ENCODE peak calls at places on chromosomes 4 and X, in seven cellular contexts. One of them, this sample, is unnamed.

GRCh38 chr4:123699823-123700822 is 303.5 kb downstream of the SPRY1 start:
- DNase-seq in cardiac fibroblast: peak
- DNase-seq in cardiac muscle cell: peak
- DNase-seq in AG09319: peak
- DNase-seq in uterus: no peak
- DNase-seq in A549: no peak
- DNase-seq in neural progenitor cell: peak
- DNase-seq in this sample: no peak

GRCh38 chrX:63855896-63856295 is 70.9 kb upstream of the ARHGEF9 start:
- DNase-seq in cardiac fibroblast: no peak
- DNase-seq in cardiac muscle cell: no peak
- DNase-seq in AG09319: no peak
- DNase-seq in uterus: no peak
- DNase-seq in A549: no peak
- DNase-seq in neural progenitor cell: no peak
- DNase-seq in this sample: no peak

GRCh38 chr4:121277194-121278105 is 103.4 kb downstream of the QRFPR start:
- DNase-seq in cardiac fibroblast: no peak
- DNase-seq in cardiac muscle cell: peak
- DNase-seq in AG09319: no peak
- DNase-seq in uterus: no peak
- DNase-seq in A549: no peak
- DNase-seq in neural progenitor cell: peak
- DNase-seq in this sample: no peak

GRCh38 chrX:31609130-31609529 is 537.3 kb upstream of the FTHL17 start:
- DNase-seq in cardiac fibroblast: peak
- DNase-seq in cardiac muscle cell: no peak
- DNase-seq in AG09319: peak
- DNase-seq in uterus: no peak
- DNase-seq in A549: no peak
- DNase-seq in neural progenitor cell: no peak
- DNase-seq in this sample: no peak

GRCh38 chr4:86675548-86675947 is 81.4 kb downstream of the PTPN13 start:
- DNase-seq in cardiac fibroblast: no peak
- DNase-seq in cardiac muscle cell: no peak
- DNase-seq in AG09319: no peak
- DNase-seq in uterus: no peak
- DNase-seq in A549: no peak
- DNase-seq in neural progenitor cell: no peak
- DNase-seq in this sample: no peak

GRCh38 chr4:181710143-181710542 is 533.1 kb upstream of the TENM3 start:
- DNase-seq in cardiac fibroblast: no peak
- DNase-seq in cardiac muscle cell: no peak
- DNase-seq in AG09319: no peak
- DNase-seq in uterus: no peak
- DNase-seq in A549: no peak
- DNase-seq in neural progenitor cell: no peak
- DNase-seq in this sample: no peak

GRCh38 chrX:138018145-138018799 is 452.3 kb downstream of the ZIC3 start:
- DNase-seq in cardiac fibroblast: no peak
- DNase-seq in cardiac muscle cell: no peak
- DNase-seq in AG09319: no peak
- DNase-seq in uterus: no peak
- DNase-seq in A549: no peak
- DNase-seq in neural progenitor cell: no peak
- DNase-seq in this sample: no peak

GRCh38 chr4:73662709-73663546 is 42.7 kb upstream of the RASSF6 start:
- DNase-seq in cardiac fibroblast: peak
- DNase-seq in cardiac muscle cell: no peak
- DNase-seq in AG09319: peak
- DNase-seq in uterus: no peak
- DNase-seq in A549: peak
- DNase-seq in neural progenitor cell: no peak
- DNase-seq in this sample: no peak

GRCh38 chr4:36399762-36400353 is 118.4 kb downstream of the DTHD1 start:
- DNase-seq in cardiac fibroblast: peak
- DNase-seq in cardiac muscle cell: peak
- DNase-seq in AG09319: no peak
- DNase-seq in uterus: no peak
- DNase-seq in A549: no peak
- DNase-seq in neural progenitor cell: peak
- DNase-seq in this sample: no peak

GRCh38 chr4:122218762-122219161 is 66.6 kb downstream of the BLTP1 start:
- DNase-seq in cardiac fibroblast: peak
- DNase-seq in cardiac muscle cell: peak
- DNase-seq in AG09319: no peak
- DNase-seq in uterus: no peak
- DNase-seq in A549: no peak
- DNase-seq in neural progenitor cell: peak
- DNase-seq in this sample: no peak

GRCh38 chr4:122712782-122713181 is 19.7 kb upstream of the BBS12 start:
- DNase-seq in cardiac fibroblast: no peak
- DNase-seq in cardiac muscle cell: no peak
- DNase-seq in AG09319: no peak
- DNase-seq in uterus: no peak
- DNase-seq in A549: no peak
- DNase-seq in neural progenitor cell: no peak
- DNase-seq in this sample: no peak

GRCh38 chrX:37371578-37371981 is 22.4 kb downstream of the PRRG1 start:
- DNase-seq in cardiac fibroblast: no peak
- DNase-seq in cardiac muscle cell: no peak
- DNase-seq in AG09319: no peak
- DNase-seq in uterus: no peak
- DNase-seq in A549: no peak
- DNase-seq in neural progenitor cell: no peak
- DNase-seq in this sample: no peak

GRCh38 chr4:176319237-176319703 is 496 bp upstream of the SPCS3 start:
- DNase-seq in cardiac fibroblast: no peak
- DNase-seq in cardiac muscle cell: no peak
- DNase-seq in AG09319: no peak
- DNase-seq in uterus: no peak
- DNase-seq in A549: no peak
- DNase-seq in neural progenitor cell: no peak
- DNase-seq in this sample: no peak

GRCh38 chr4:176321589-176321988 is 1.8 kb downstream of the SPCS3 start:
- DNase-seq in cardiac fibroblast: no peak
- DNase-seq in cardiac muscle cell: no peak
- DNase-seq in AG09319: no peak
- DNase-seq in uterus: no peak
- DNase-seq in A549: no peak
- DNase-seq in neural progenitor cell: no peak
- DNase-seq in this sample: no peak

GRCh38 chr4:176320340-176320975 is 692 bp downstream of the SPCS3 start:
- DNase-seq in cardiac fibroblast: peak
- DNase-seq in cardiac muscle cell: peak
- DNase-seq in AG09319: peak
- DNase-seq in uterus: peak
- DNase-seq in A549: peak
- DNase-seq in neural progenitor cell: peak
- DNase-seq in this sample: peak

GRCh38 chr4:176319704-176320339 is at the start of gene SPCS3:
- DNase-seq in cardiac fibroblast: peak
- DNase-seq in cardiac muscle cell: peak
- DNase-seq in AG09319: peak
- DNase-seq in uterus: peak
- DNase-seq in A549: peak
- DNase-seq in neural progenitor cell: peak
- DNase-seq in this sample: peak

DNA sequence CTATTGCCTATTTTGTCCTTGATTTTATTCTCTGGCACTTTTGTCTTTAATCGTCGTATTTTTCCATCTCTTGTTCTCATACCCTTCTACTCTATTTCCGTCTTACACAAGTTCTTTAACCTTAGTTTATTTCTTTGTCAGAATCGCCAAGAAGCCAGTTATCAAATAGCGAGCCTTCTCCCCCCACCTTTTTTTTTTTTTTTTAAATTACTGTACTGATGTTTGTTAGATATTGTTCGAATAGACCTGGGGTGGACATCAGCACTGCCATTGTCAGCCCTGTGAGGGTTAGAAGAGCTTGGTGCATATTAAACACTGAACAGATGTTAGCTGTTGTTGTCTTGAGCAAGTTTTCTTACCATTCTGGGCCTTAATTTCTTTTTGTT is 1.2 kb downstream of the SPCS3 start:
- DNase-seq in cardiac fibroblast: peak
- DNase-seq in cardiac muscle cell: no peak
- DNase-seq in AG09319: no peak
- DNase-seq in uterus: no peak
- DNase-seq in A549: no peak
- DNase-seq in neural progenitor cell: no peak
- DNase-seq in this sample: no peak
- TF ChIP-seq CTCF in cardiac fibroblast: no peak
- TF ChIP-seq CTCF in cardiac muscle cell: no peak
- TF ChIP-seq CTCF in AG09319: no peak
- TF ChIP-seq CTCF in uterus: no peak
- TF ChIP-seq CTCF in A549: no peak
- TF ChIP-seq CTCF in neural progenitor cell: no peak
- TF ChIP-seq CTCF in this sample: no peak

GRCh38 chr4:3452376-3452775 is 10.6 kb downstream of the HGFAC start:
- DNase-seq in cardiac fibroblast: no peak
- DNase-seq in cardiac muscle cell: peak
- DNase-seq in AG09319: no peak
- DNase-seq in uterus: no peak
- DNase-seq in A549: no peak
- DNase-seq in neural progenitor cell: peak
- DNase-seq in this sample: no peak
- TF ChIP-seq CTCF in cardiac fibroblast: peak
- TF ChIP-seq CTCF in cardiac muscle cell: peak
- TF ChIP-seq CTCF in AG09319: no peak
- TF ChIP-seq CTCF in uterus: no peak
- TF ChIP-seq CTCF in A549: no peak
- TF ChIP-seq CTCF in neural progenitor cell: peak
- TF ChIP-seq CTCF in this sample: peak

GRCh38 chrX:72545990-72546389 is 26.7 kb downstream of the HDAC8 start:
- DNase-seq in cardiac fibroblast: peak
- DNase-seq in cardiac muscle cell: no peak
- DNase-seq in AG09319: no peak
- DNase-seq in uterus: no peak
- DNase-seq in A549: no peak
- DNase-seq in neural progenitor cell: no peak
- DNase-seq in this sample: no peak

GRCh38 chrX:72539822-72540221 is 32.8 kb downstream of the HDAC8 start:
- DNase-seq in cardiac fibroblast: no peak
- DNase-seq in cardiac muscle cell: peak
- DNase-seq in AG09319: no peak
- DNase-seq in uterus: no peak
- DNase-seq in A549: no peak
- DNase-seq in neural progenitor cell: peak
- DNase-seq in this sample: no peak

GRCh38 chrX:72536542-72536941 is 36.1 kb downstream of the HDAC8 start:
- DNase-seq in cardiac fibroblast: no peak
- DNase-seq in cardiac muscle cell: no peak
- DNase-seq in AG09319: no peak
- DNase-seq in uterus: no peak
- DNase-seq in A549: no peak
- DNase-seq in neural progenitor cell: no peak
- DNase-seq in this sample: no peak

DNA sequence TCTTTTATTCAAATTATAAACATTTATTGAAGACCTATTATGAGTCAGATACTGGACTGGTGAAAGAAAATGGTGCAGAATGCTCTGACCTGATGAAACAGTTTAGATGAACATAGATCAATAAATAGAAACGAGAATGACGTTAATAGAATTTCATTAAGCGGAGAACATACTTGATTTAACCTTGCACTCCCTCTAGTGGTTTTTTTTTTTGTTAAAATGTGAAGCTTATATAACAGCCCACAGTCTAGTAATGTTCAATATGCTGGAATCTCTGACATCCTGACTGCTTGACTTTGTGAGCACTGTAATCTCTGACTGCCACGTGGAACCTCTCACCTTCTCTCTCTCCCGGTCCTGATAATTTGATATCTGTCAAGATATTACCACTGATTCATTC is 32.3 kb downstream of the HDAC8 start:
- DNase-seq in cardiac fibroblast: peak
- DNase-seq in cardiac muscle cell: peak
- DNase-seq in AG09319: peak
- DNase-seq in uterus: no peak
- DNase-seq in A549: no peak
- DNase-seq in neural progenitor cell: no peak
- DNase-seq in this sample: no peak
- TF ChIP-seq CTCF in cardiac fibroblast: no peak
- TF ChIP-seq CTCF in cardiac muscle cell: peak
- TF ChIP-seq CTCF in AG09319: peak
- TF ChIP-seq CTCF in uterus: peak
- TF ChIP-seq CTCF in A549: peak
- TF ChIP-seq CTCF in neural progenitor cell: peak
- TF ChIP-seq CTCF in this sample: peak

GRCh38 chr4:115537387-115537786 is 424.0 kb upstream of the NDST4 start:
- DNase-seq in cardiac fibroblast: peak
- DNase-seq in cardiac muscle cell: no peak
- DNase-seq in AG09319: no peak
- DNase-seq in uterus: no peak
- DNase-seq in A549: no peak
- DNase-seq in neural progenitor cell: no peak
- DNase-seq in this sample: no peak
- TF ChIP-seq CTCF in cardiac fibroblast: no peak
- TF ChIP-seq CTCF in cardiac muscle cell: no peak
- TF ChIP-seq CTCF in AG09319: peak
- TF ChIP-seq CTCF in uterus: no peak
- TF ChIP-seq CTCF in A549: no peak
- TF ChIP-seq CTCF in neural progenitor cell: no peak
- TF ChIP-seq CTCF in this sample: peak

GRCh38 chr4:71711044-71711984 is 72.6 kb downstream of the GC start:
- DNase-seq in cardiac fibroblast: no peak
- DNase-seq in cardiac muscle cell: no peak
- DNase-seq in AG09319: no peak
- DNase-seq in uterus: no peak
- DNase-seq in A549: no peak
- DNase-seq in neural progenitor cell: no peak
- DNase-seq in this sample: no peak

GRCh38 chr4:71711985-71712348 is 71.9 kb downstream of the GC start:
- DNase-seq in cardiac fibroblast: no peak
- DNase-seq in cardiac muscle cell: no peak
- DNase-seq in AG09319: no peak
- DNase-seq in uterus: no peak
- DNase-seq in A549: no peak
- DNase-seq in neural progenitor cell: no peak
- DNase-seq in this sample: no peak

GRCh38 chr4:71709961-71710360 is 73.9 kb downstream of the GC start:
- DNase-seq in cardiac fibroblast: peak
- DNase-seq in cardiac muscle cell: peak
- DNase-seq in AG09319: no peak
- DNase-seq in uterus: no peak
- DNase-seq in A549: no peak
- DNase-seq in neural progenitor cell: peak
- DNase-seq in this sample: no peak

GRCh38 chr4:71713611-71714203 is 70.2 kb downstream of the GC start:
- DNase-seq in cardiac fibroblast: peak
- DNase-seq in cardiac muscle cell: peak
- DNase-seq in AG09319: peak
- DNase-seq in uterus: no peak
- DNase-seq in A549: no peak
- DNase-seq in neural progenitor cell: peak
- DNase-seq in this sample: no peak
- TF ChIP-seq CTCF in cardiac fibroblast: peak
- TF ChIP-seq CTCF in cardiac muscle cell: peak
- TF ChIP-seq CTCF in AG09319: peak
- TF ChIP-seq CTCF in uterus: peak
- TF ChIP-seq CTCF in A549: peak
- TF ChIP-seq CTCF in neural progenitor cell: peak
- TF ChIP-seq CTCF in this sample: peak

GRCh38 chr4:27318740-27319139 is 458.1 kb downstream of the STIM2 start:
- DNase-seq in cardiac fibroblast: peak
- DNase-seq in cardiac muscle cell: peak
- DNase-seq in AG09319: peak
- DNase-seq in uterus: no peak
- DNase-seq in A549: peak
- DNase-seq in neural progenitor cell: peak
- DNase-seq in this sample: no peak
- TF ChIP-seq CTCF in cardiac fibroblast: peak
- TF ChIP-seq CTCF in cardiac muscle cell: no peak
- TF ChIP-seq CTCF in AG09319: peak
- TF ChIP-seq CTCF in uterus: no peak
- TF ChIP-seq CTCF in A549: peak
- TF ChIP-seq CTCF in neural progenitor cell: peak
- TF ChIP-seq CTCF in this sample: peak

This sample was measured in chondrocyte.